ENCODE peak calls at places on chromosome 15, in six cellular contexts. I is thoracic aorta, L is psoas muscle, Z is neural progenitor cell, E is esophagus squamous epithelium, R is stomach. P is an unnamed sample.

GRCh38 chr15:62928242-62928995 is 114.1 kb upstream of the TPM1 start:
- DNase-seq in L (no peak), Z (no peak), I (peak; percentile 40), E (no peak), R (no peak), P (no peak)

GRCh38 chr15:52252781-52253180 is 42.8 kb downstream of the MYO5C start:
- DNase-seq in I (no peak), Z (no peak), R (no peak), E (no peak), L (no peak), P (no peak)

GRCh38 chr15:34154725-34155204 is 52.9 kb downstream of the PGBD4 start:
- DNase-seq in E (no peak), L (no peak), I (no peak), Z (no peak), R (no peak), P (no peak)

GRCh38 chr15:88419830-88420229 is 47.4 kb downstream of the MRPL46 start:
- DNase-seq in I (no peak), R (no peak), E (no peak), L (no peak), Z (no peak), P (no peak)

GRCh38 chr15:90132437-90132836 is 30.2 kb upstream of the IDH2 start:
- DNase-seq in I (no peak), L (no peak), E (no peak), Z (no peak), R (no peak), P (no peak)

GRCh38 chr15:90008607-90009006 is 7.5 kb downstream of the ZNF710 start:
- DNase-seq in I (no peak), L (no peak), Z (no peak), E (no peak), R (no peak), P (no peak)

GRCh38 chr15:74752486-74753395 is 4.1 kb downstream of the CYP1A2 start:
- DNase-seq in Z (no peak), R (no peak), I (no peak), E (no peak), L (no peak), P (no peak)

GRCh38 chr15:40379853-40380252 is 2.7 kb upstream of the KNSTRN start:
- DNase-seq in L (peak; percentile 79), R (peak; percentile 62), I (peak; percentile 54), Z (no peak), E (no peak), P (no peak)

GRCh38 chr15:78880828-78881227 is 8.1 kb downstream of the MORF4L1 start:
- DNase-seq in L (no peak), E (no peak), I (no peak), Z (no peak), R (no peak), P (no peak)

GRCh38 chr15:62739507-62739906 is 303.0 kb upstream of the TPM1 start:
- DNase-seq in E (no peak), R (no peak), Z (no peak), L (no peak), I (no peak), P (no peak)

GRCh38 chr15:28128036-28128435 is 28.9 kb upstream of the OCA2 start:
- DNase-seq in E (no peak), L (peak; percentile 41), I (no peak), Z (no peak), R (peak; percentile 25), P (peak; percentile 37)

GRCh38 chr15:59501531-59502113 is 63.6 kb downstream of the FAM81A start:
- DNase-seq in L (no peak), R (peak; percentile 46), Z (peak; percentile 78), I (no peak), E (no peak), P (no peak)

GRCh38 chr15:90560229-90560771 is 30.6 kb downstream of the CRTC3 start:
- DNase-seq in E (no peak), L (peak; percentile 35), Z (peak; percentile 48), R (no peak), I (peak; percentile 18), P (no peak)

GRCh38 chr15:40344631-40345120 is 3.9 kb upstream of the CCDC9B start:
- DNase-seq in I (no peak), E (no peak), R (peak; percentile 72), L (peak; percentile 64), Z (peak; percentile 72), P (no peak)

GRCh38 chr15:73237910-73238309 is 130.8 kb downstream of the HCN4 start:
- DNase-seq in I (no peak), Z (no peak), L (no peak), E (no peak), R (no peak), P (no peak)

DNA sequence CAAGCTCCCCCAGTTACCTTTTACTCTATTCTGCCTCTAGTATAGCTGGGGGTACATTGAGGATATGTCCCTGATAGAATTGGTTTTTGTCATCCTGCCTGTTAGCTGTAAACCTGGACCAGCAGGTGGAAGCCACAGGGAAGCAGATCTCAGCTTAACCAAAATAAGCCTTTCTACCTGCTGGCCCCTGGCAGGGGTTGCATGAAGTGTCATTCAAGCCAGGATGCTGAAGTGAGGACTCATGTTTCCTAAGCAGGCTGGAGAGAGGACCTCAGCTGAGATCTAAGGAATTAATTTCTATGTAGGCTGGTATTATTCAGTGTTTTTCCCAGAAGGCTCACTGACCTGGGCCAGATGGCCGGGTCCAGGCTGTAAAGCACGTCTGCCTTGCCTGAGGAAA is 128.9 kb downstream of the MEGF11 start:
- DNase-seq in I (no peak), E (no peak), R (no peak), L (no peak), Z (no peak), P (no peak)
- TF ChIP-seq CTCF in I (no peak), E (no peak), R (no peak), L (no peak), Z (no peak), P (no peak)

GRCh38 chr15:80123034-80123433 is 29.8 kb upstream of the FAH start:
- DNase-seq in E (no peak), Z (no peak), R (no peak), L (no peak), I (no peak), P (no peak)

GRCh38 chr15:80118956-80119355 is 33.8 kb upstream of the FAH start:
- DNase-seq in I (no peak), L (no peak), R (no peak), Z (no peak), E (no peak), P (no peak)

GRCh38 chr15:80120636-80121035 is 32.2 kb upstream of the FAH start:
- DNase-seq in E (no peak), I (no peak), Z (no peak), R (no peak), L (no peak), P (no peak)

DNA sequence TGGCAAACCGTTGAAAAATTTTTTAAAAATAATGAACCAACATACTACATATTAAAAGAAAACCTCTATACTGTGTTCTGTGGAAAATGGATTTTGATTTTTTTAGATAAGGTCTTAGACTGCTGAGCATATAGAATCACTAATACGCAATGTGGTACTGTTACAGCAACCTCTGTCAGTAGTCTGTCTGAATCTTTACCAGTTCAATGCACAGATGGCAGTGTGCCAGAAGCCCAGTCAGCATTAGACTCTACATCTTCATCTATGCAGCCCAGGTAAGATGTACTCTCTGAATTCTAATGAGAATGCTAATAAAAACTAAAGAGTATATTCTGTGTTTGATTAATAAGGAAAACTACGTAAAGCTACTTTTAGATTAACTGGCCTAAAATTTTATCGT is 31.3 kb upstream of the FAH start:
- DNase-seq in I (no peak), Z (no peak), L (no peak), E (no peak), R (no peak), P (no peak)
- H3K4me3 ChIP-seq in I (no peak overlapping the region), Z (no peak overlapping the region), L (no peak overlapping the region), E (no peak overlapping the region), R (no peak overlapping the region), P (no peak overlapping the region)

GRCh38 chr15:70246623-70247200 is 149.0 kb upstream of the TLE3 start:
- DNase-seq in I (no peak), Z (no peak), R (no peak), L (no peak), E (no peak), P (no peak)

GRCh38 chr15:70244978-70245542 is 147.3 kb upstream of the TLE3 start:
- DNase-seq in E (no peak), I (no peak), R (no peak), L (no peak), Z (no peak), P (no peak)

GRCh38 chr15:70248116-70249025 is 150.7 kb upstream of the TLE3 start:
- DNase-seq in R (no peak), I (no peak), E (no peak), L (no peak), Z (peak; percentile 76), P (no peak)

GRCh38 chr15:70245932-70246622 is 148.4 kb upstream of the TLE3 start:
- DNase-seq in E (no peak), L (no peak), I (no peak), R (peak; percentile 42), Z (no peak), P (no peak)

GRCh38 chr15:70247281-70247680 is 149.6 kb upstream of the TLE3 start:
- DNase-seq in L (no peak), E (no peak), R (no peak), Z (no peak), I (no peak), P (no peak)
- TF ChIP-seq CTCF in L (no peak), E (no peak), R (no peak), Z (no peak), I (no peak), P (no peak)

GRCh38 chr15:25768271-25768670 is 94.9 kb downstream of the ATP10A start:
- DNase-seq in L (no peak), I (no peak), Z (no peak), R (no peak), E (no peak), P (no peak)
- H3K4me3 ChIP-seq in L (no peak overlapping the region), I (no peak overlapping the region), Z (no peak overlapping the region), R (no peak overlapping the region), E (no peak overlapping the region), P (no peak overlapping the region)

GRCh38 chr15:55494927-55495326 is 13.1 kb downstream of the DNAAF4 start:
- DNase-seq in Z (no peak), L (no peak), I (no peak), E (no peak), R (no peak), P (no peak)
- TF ChIP-seq CTCF in Z (no peak), L (no peak), I (no peak), E (no peak), R (no peak), P (no peak)

GRCh38 chr15:100595964-100596363 is 6.0 kb downstream of the LINS1 start:
- DNase-seq in R (no peak), I (no peak), Z (no peak), L (no peak), E (no peak), P (no peak)

GRCh38 chr15:100593431-100593830 is 8.6 kb downstream of the LINS1 start:
- DNase-seq in I (no peak), L (no peak), Z (no peak), E (no peak), R (no peak), P (no peak)

GRCh38 chr15:100598655-100599054 is 3.3 kb downstream of the LINS1 start:
- DNase-seq in L (no peak), I (no peak), E (no peak), R (no peak), Z (no peak), P (no peak)

GRCh38 chr15:100597862-100598261 is 4.1 kb downstream of the LINS1 start:
- DNase-seq in L (no peak), Z (no peak), R (no peak), I (no peak), E (no peak), P (no peak)

GRCh38 chr15:100596792-100597191 is 5.2 kb downstream of the LINS1 start:
- DNase-seq in E (no peak), Z (no peak), R (peak; percentile 26), I (peak; percentile 2), L (no peak), P (no peak)
- H3K4me3 ChIP-seq in E (peak overlapping the region; percentile 46), Z (no peak overlapping the region), R (no peak overlapping the region), I (no peak overlapping the region), L (no peak overlapping the region), P (no peak overlapping the region)

P was measured in LNCaP clone FGC.